ENCODE peak calls at places on chromosomes 3 and 15, in seven cellular contexts. One of them, this sample, is unnamed.
A peak's percentile ranks its signal among the peaks of the same experiment; 100 is the strongest.

GRCh38 chr3:66179813-66180212 is 41.0 kb upstream of the SLC25A26 start:
- DNase-seq in H1: no peak
- DNase-seq in neuronal stem cell: no peak
- DNase-seq in mesenchymal stem cell: no peak
- DNase-seq in mesendoderm: no peak
- DNase-seq in H9: no peak
- DNase-seq in IMR-90: no peak
- DNase-seq in this sample: no peak

GRCh38 chr15:51861557-51862350 is 32.3 kb downstream of the TMOD3 start:
- DNase-seq in H9: no peak
- DNase-seq in IMR-90: no peak
- DNase-seq in mesendoderm: no peak
- DNase-seq in mesenchymal stem cell: no peak
- DNase-seq in H1: no peak
- DNase-seq in neuronal stem cell: no peak
- DNase-seq in this sample: no peak

GRCh38 chr3:160150525-160150924 is 74.7 kb upstream of the C3orf80 start:
- DNase-seq in mesendoderm: no peak
- DNase-seq in H1: no peak
- DNase-seq in IMR-90: peak; percentile 74
- DNase-seq in mesenchymal stem cell: no peak
- DNase-seq in H9: no peak
- DNase-seq in neuronal stem cell: no peak
- DNase-seq in this sample: no peak

GRCh38 chr15:25787855-25788521 is 75.1 kb downstream of the ATP10A start:
- DNase-seq in IMR-90: peak; percentile 63
- DNase-seq in mesenchymal stem cell: peak; percentile 26
- DNase-seq in H1: no peak
- DNase-seq in neuronal stem cell: no peak
- DNase-seq in H9: no peak
- DNase-seq in mesendoderm: no peak
- DNase-seq in this sample: no peak

GRCh38 chr15:78907577-78907976 is 34.9 kb downstream of the MORF4L1 start:
- DNase-seq in mesenchymal stem cell: peak; percentile 32
- DNase-seq in neuronal stem cell: peak; percentile 12
- DNase-seq in mesendoderm: peak; percentile 73
- DNase-seq in H1: no peak
- DNase-seq in H9: peak; percentile 65
- DNase-seq in IMR-90: no peak
- DNase-seq in this sample: no peak

GRCh38 chr15:67125589-67126502 is 60.4 kb downstream of the SMAD3 start:
- DNase-seq in neuronal stem cell: no peak
- DNase-seq in H9: no peak
- DNase-seq in IMR-90: peak; percentile 100
- DNase-seq in mesendoderm: no peak
- DNase-seq in mesenchymal stem cell: peak; percentile 98
- DNase-seq in H1: no peak
- DNase-seq in this sample: peak; percentile 86

GRCh38 chr3:121111914-121112612 is 204.1 kb downstream of the STXBP5L start:
- DNase-seq in H1: peak; percentile 25
- DNase-seq in H9: peak; percentile 72
- DNase-seq in mesendoderm: peak; percentile 86
- DNase-seq in IMR-90: no peak
- DNase-seq in neuronal stem cell: peak; percentile 4
- DNase-seq in mesenchymal stem cell: no peak
- DNase-seq in this sample: no peak

GRCh38 chr15:85532689-85533088 is 152.3 kb downstream of the AKAP13 start:
- DNase-seq in H9: no peak
- DNase-seq in H1: no peak
- DNase-seq in mesenchymal stem cell: no peak
- DNase-seq in neuronal stem cell: no peak
- DNase-seq in IMR-90: no peak
- DNase-seq in mesendoderm: no peak
- DNase-seq in this sample: no peak

GRCh38 chr3:155664922-155665695 is 79.8 kb downstream of the PLCH1 start:
- DNase-seq in H9: no peak
- DNase-seq in H1: no peak
- DNase-seq in IMR-90: peak; percentile 69
- DNase-seq in mesenchymal stem cell: peak; percentile 82
- DNase-seq in mesendoderm: no peak
- DNase-seq in neuronal stem cell: no peak
- DNase-seq in this sample: no peak

GRCh38 chr15:62142736-62143135 is 22.3 kb downstream of the C2CD4B start:
- DNase-seq in neuronal stem cell: no peak
- DNase-seq in H9: no peak
- DNase-seq in mesenchymal stem cell: no peak
- DNase-seq in H1: no peak
- DNase-seq in mesendoderm: no peak
- DNase-seq in IMR-90: no peak
- DNase-seq in this sample: no peak

GRCh38 chr3:100603449-100603848 is 6.0 kb upstream of the ADGRG7 start:
- DNase-seq in neuronal stem cell: no peak
- DNase-seq in mesenchymal stem cell: peak; percentile 43
- DNase-seq in IMR-90: peak; percentile 54
- DNase-seq in H1: no peak
- DNase-seq in H9: peak; percentile 39
- DNase-seq in mesendoderm: peak; percentile 80
- DNase-seq in this sample: peak; percentile 7

GRCh38 chr15:48358229-48358641 is 27.0 kb downstream of the DUT start:
- DNase-seq in neuronal stem cell: peak; percentile 9
- DNase-seq in mesendoderm: peak; percentile 24
- DNase-seq in mesenchymal stem cell: peak; percentile 57
- DNase-seq in H9: no peak
- DNase-seq in H1: no peak
- DNase-seq in IMR-90: peak; percentile 64
- DNase-seq in this sample: peak; percentile 32

GRCh38 chr3:72818915-72819314 is 29.3 kb downstream of the SHQ1 start:
- DNase-seq in mesendoderm: no peak
- DNase-seq in neuronal stem cell: no peak
- DNase-seq in mesenchymal stem cell: peak; percentile 80
- DNase-seq in H1: no peak
- DNase-seq in IMR-90: peak; percentile 93
- DNase-seq in H9: no peak
- DNase-seq in this sample: no peak

GRCh38 chr3:53809764-53810400 is 36.3 kb downstream of the CHDH start:
- DNase-seq in neuronal stem cell: no peak
- DNase-seq in mesendoderm: no peak
- DNase-seq in H1: no peak
- DNase-seq in mesenchymal stem cell: no peak
- DNase-seq in H9: peak; percentile 27
- DNase-seq in IMR-90: no peak
- DNase-seq in this sample: no peak

GRCh38 chr15:42306681-42307080 is 33.4 kb upstream of the TMEM87A start:
- DNase-seq in IMR-90: no peak
- DNase-seq in H9: no peak
- DNase-seq in neuronal stem cell: no peak
- DNase-seq in H1: no peak
- DNase-seq in mesenchymal stem cell: no peak
- DNase-seq in mesendoderm: no peak
- DNase-seq in this sample: no peak

GRCh38 chr3:141743305-141743704 is 5.2 kb downstream of the RNF7 start:
- DNase-seq in H1: no peak
- DNase-seq in IMR-90: no peak
- DNase-seq in mesenchymal stem cell: peak; percentile 14
- DNase-seq in H9: no peak
- DNase-seq in neuronal stem cell: no peak
- DNase-seq in mesendoderm: no peak
- DNase-seq in this sample: no peak

GRCh38 chr3:57855943-57856342 is 99.8 kb downstream of the SLMAP start:
- DNase-seq in mesenchymal stem cell: peak; percentile 18
- DNase-seq in neuronal stem cell: no peak
- DNase-seq in H9: no peak
- DNase-seq in mesendoderm: peak; percentile 8
- DNase-seq in H1: no peak
- DNase-seq in IMR-90: peak; percentile 39
- DNase-seq in this sample: no peak

GRCh38 chr3:49013738-49014660 is 4.4 kb downstream of the DALRD3 start:
- DNase-seq in H9: peak; percentile 89
- DNase-seq in mesendoderm: peak; percentile 89
- DNase-seq in H1: peak; percentile 49
- DNase-seq in neuronal stem cell: no peak
- DNase-seq in IMR-90: no peak
- DNase-seq in mesenchymal stem cell: peak; percentile 50
- DNase-seq in this sample: peak; percentile 83

GRCh38 chr3:127305499-127305898 is 17.7 kb upstream of the PRR20G start:
- DNase-seq in H9: no peak
- DNase-seq in neuronal stem cell: no peak
- DNase-seq in IMR-90: no peak
- DNase-seq in mesenchymal stem cell: no peak
- DNase-seq in H1: no peak
- DNase-seq in mesendoderm: no peak
- DNase-seq in this sample: no peak

GRCh38 chr15:98850991-98851776 is 156.4 kb downstream of the PGPEP1L start:
- DNase-seq in IMR-90: peak; percentile 70
- DNase-seq in H9: peak; percentile 84
- DNase-seq in mesenchymal stem cell: peak; percentile 78
- DNase-seq in H1: peak; percentile 57
- DNase-seq in mesendoderm: peak; percentile 91
- DNase-seq in neuronal stem cell: peak; percentile 60
- DNase-seq in this sample: peak; percentile 77

GRCh38 chr3:48619541-48620524 is 1.7 kb downstream of the TMEM89 start:
- DNase-seq in H1: no peak
- DNase-seq in mesenchymal stem cell: no peak
- DNase-seq in neuronal stem cell: no peak
- DNase-seq in mesendoderm: no peak
- DNase-seq in H9: no peak
- DNase-seq in IMR-90: no peak
- DNase-seq in this sample: no peak

GRCh38 chr3:197002701-197003454 is 26.7 kb downstream of the MELTF start:
- DNase-seq in IMR-90: peak; percentile 52
- DNase-seq in neuronal stem cell: peak; percentile 63
- DNase-seq in H9: peak; percentile 55
- DNase-seq in H1: no peak
- DNase-seq in mesenchymal stem cell: peak; percentile 64
- DNase-seq in mesendoderm: peak; percentile 59
- DNase-seq in this sample: peak; percentile 76

GRCh38 chr3:129402616-129403015 is 25.8 kb downstream of the EFCAB12 start:
- DNase-seq in IMR-90: no peak
- DNase-seq in mesenchymal stem cell: no peak
- DNase-seq in neuronal stem cell: no peak
- DNase-seq in H9: no peak
- DNase-seq in mesendoderm: no peak
- DNase-seq in H1: no peak
- DNase-seq in this sample: no peak
- H2AK5ac ChIP-seq in IMR-90: no peak overlapping the region
- H2AK5ac ChIP-seq in mesenchymal stem cell: no peak overlapping the region
- H2AK5ac ChIP-seq in neuronal stem cell: no peak overlapping the region
- H2AK5ac ChIP-seq in H9: no peak overlapping the region
- H2AK5ac ChIP-seq in mesendoderm: no peak overlapping the region
- H2AK5ac ChIP-seq in H1: no peak overlapping the region
- H2AK5ac ChIP-seq in this sample: no peak overlapping the region

DNA sequence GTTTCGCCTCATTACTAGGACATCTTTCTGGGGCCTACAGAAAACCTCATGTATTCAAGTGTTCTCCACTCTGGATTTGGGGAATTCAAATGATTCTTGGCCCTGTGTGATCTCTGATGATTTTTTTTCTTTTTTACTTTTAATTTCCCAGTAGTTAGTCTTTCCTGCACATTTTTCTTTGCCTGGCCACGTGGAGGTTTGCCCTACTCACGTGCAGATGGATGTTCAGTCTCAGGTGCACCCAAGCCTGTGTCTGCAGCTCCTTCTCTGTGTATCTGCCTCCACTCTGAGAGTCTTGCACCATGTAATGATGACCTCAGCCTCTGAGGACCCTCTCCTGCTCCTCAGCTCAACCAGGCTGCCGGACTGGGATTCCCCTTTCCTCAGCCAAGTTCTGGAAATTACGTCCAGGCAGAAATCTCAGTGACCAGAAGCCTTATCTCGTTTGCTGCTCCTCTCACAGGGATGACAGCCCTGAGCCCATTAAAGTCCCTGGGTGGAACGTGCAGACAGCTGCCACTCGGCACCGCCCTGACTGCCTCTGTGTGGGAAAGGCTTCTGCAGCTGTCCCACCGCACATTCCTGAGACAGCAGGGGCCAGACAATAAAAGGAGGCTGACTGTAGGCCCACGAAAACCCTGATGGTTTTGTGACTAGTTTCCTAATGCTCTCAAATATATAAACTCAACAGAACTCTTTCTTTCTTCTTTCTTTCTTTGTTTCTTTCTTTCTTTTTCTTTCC is 31.4 kb upstream of the GABRB3 start:
- DNase-seq in H9: no peak
- DNase-seq in neuronal stem cell: no peak
- DNase-seq in mesenchymal stem cell: no peak
- DNase-seq in mesendoderm: peak; percentile 1
- DNase-seq in IMR-90: no peak
- DNase-seq in H1: no peak
- DNase-seq in this sample: no peak
- H2AK5ac ChIP-seq in H9: no peak overlapping the region
- H2AK5ac ChIP-seq in neuronal stem cell: no peak overlapping the region
- H2AK5ac ChIP-seq in mesenchymal stem cell: no peak overlapping the region
- H2AK5ac ChIP-seq in mesendoderm: no peak overlapping the region
- H2AK5ac ChIP-seq in IMR-90: no peak overlapping the region
- H2AK5ac ChIP-seq in H1: no peak overlapping the region
- H2AK5ac ChIP-seq in this sample: no peak overlapping the region

DNA sequence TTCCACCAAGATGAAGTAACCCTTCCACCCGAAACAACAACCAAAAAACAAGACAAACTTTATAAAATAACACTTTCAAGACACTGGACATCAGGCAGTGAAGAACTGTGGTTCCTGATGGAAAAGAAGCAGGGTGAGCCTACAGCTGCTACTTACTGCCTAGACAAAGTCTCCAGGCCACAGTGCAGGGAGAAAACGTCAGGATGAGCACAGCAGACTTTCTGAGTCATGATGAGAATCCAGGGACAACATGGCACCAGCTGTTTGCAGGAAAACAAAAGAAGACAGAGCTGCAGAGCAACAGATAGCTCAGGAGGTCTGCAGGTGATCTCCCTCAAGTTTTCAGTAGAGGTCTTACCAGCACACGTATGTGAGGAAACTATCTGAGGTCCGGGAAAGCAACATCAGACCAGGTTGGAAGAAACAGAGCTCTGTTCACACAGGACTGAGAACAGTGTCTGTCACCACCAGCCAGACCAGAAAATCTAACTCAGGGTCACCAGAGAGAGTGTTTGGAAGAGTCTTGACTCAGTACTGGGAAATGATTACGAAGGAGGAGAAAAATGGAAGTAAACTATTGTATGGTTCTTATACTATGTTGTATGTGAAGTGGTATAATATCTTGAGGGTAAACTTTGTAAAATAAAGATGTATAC is 108.9 kb downstream of the ANO10 start:
- DNase-seq in neuronal stem cell: no peak
- DNase-seq in mesenchymal stem cell: peak; percentile 83
- DNase-seq in H9: no peak
- DNase-seq in IMR-90: peak; percentile 81
- DNase-seq in H1: no peak
- DNase-seq in mesendoderm: no peak
- DNase-seq in this sample: no peak
- H2AK5ac ChIP-seq in neuronal stem cell: no peak overlapping the region
- H2AK5ac ChIP-seq in mesenchymal stem cell: no peak overlapping the region
- H2AK5ac ChIP-seq in H9: no peak overlapping the region
- H2AK5ac ChIP-seq in IMR-90: peak overlapping the region; percentile 4
- H2AK5ac ChIP-seq in H1: no peak overlapping the region
- H2AK5ac ChIP-seq in mesendoderm: no peak overlapping the region
- H2AK5ac ChIP-seq in this sample: no peak overlapping the region

DNA sequence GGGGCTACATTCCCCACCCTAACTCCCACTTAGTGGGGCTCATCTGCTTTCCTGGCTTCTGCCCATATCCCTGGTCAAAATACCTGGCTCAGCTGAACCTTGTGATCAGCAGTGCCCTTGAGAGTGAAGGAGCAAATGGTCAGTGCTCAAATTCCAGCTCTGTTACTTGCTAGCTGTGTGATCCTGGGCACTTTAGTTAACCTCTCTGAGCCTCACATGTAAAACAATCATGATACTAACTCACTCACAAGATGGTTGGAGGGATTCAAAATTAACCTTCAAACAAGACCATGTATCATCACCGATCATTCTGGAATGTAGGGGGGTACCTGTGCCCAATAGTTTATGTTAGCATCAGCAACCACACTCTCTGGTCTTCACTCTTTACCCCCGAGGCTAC is 325.6 kb upstream of the TLE3 start:
- DNase-seq in H9: no peak
- DNase-seq in H1: no peak
- DNase-seq in mesendoderm: no peak
- DNase-seq in IMR-90: no peak
- DNase-seq in neuronal stem cell: no peak
- DNase-seq in mesenchymal stem cell: no peak
- DNase-seq in this sample: no peak
- H2AK5ac ChIP-seq in H9: no peak overlapping the region
- H2AK5ac ChIP-seq in H1: no peak overlapping the region
- H2AK5ac ChIP-seq in mesendoderm: no peak overlapping the region
- H2AK5ac ChIP-seq in IMR-90: no peak overlapping the region
- H2AK5ac ChIP-seq in neuronal stem cell: no peak overlapping the region
- H2AK5ac ChIP-seq in mesenchymal stem cell: no peak overlapping the region
- H2AK5ac ChIP-seq in this sample: no peak overlapping the region